ENCODE peak calls at places on chromosomes 2 and 18, in eight cellular contexts. One of them, this sample, is unnamed. For H3K9me3, the result is how much of the 10 kb centered on the place peaks cover.

GRCh38 chr2:111671426-111672150 is 212.4 kb downstream of the ANAPC1 start:
- DNase-seq in astrocyte: no peak
- DNase-seq in esophagus squamous epithelium: no peak
- DNase-seq in CD8-positive, alpha-beta T cell: no peak
- DNase-seq in upper lobe of right lung: no peak
- DNase-seq in body of pancreas: peak
- DNase-seq in A549: no peak
- DNase-seq in naive thymus-derived CD4-positive, alpha-beta T cell: peak
- DNase-seq in this sample: no peak

GRCh38 chr2:30336978-30337841 is 105.9 kb downstream of the LBH start:
- DNase-seq in astrocyte: peak
- DNase-seq in esophagus squamous epithelium: no peak
- DNase-seq in CD8-positive, alpha-beta T cell: peak
- DNase-seq in upper lobe of right lung: no peak
- DNase-seq in body of pancreas: no peak
- DNase-seq in A549: no peak
- DNase-seq in naive thymus-derived CD4-positive, alpha-beta T cell: peak
- DNase-seq in this sample: peak

GRCh38 chr2:136378712-136379595 is 261.0 kb upstream of the CXCR4 start:
- DNase-seq in astrocyte: peak
- DNase-seq in esophagus squamous epithelium: no peak
- DNase-seq in CD8-positive, alpha-beta T cell: peak
- DNase-seq in upper lobe of right lung: no peak
- DNase-seq in body of pancreas: peak
- DNase-seq in A549: peak
- DNase-seq in naive thymus-derived CD4-positive, alpha-beta T cell: peak
- DNase-seq in this sample: peak

GRCh38 chr2:237726401-237726830 is 72.2 kb upstream of the RBM44 start:
- DNase-seq in astrocyte: peak
- DNase-seq in esophagus squamous epithelium: no peak
- DNase-seq in CD8-positive, alpha-beta T cell: no peak
- DNase-seq in upper lobe of right lung: no peak
- DNase-seq in body of pancreas: peak
- DNase-seq in A549: no peak
- DNase-seq in naive thymus-derived CD4-positive, alpha-beta T cell: no peak
- DNase-seq in this sample: no peak

GRCh38 chr18:46915800-46916550 is 1.3 kb downstream of the PIAS2 start:
- DNase-seq in astrocyte: no peak
- DNase-seq in esophagus squamous epithelium: no peak
- DNase-seq in CD8-positive, alpha-beta T cell: no peak
- DNase-seq in upper lobe of right lung: no peak
- DNase-seq in body of pancreas: no peak
- DNase-seq in A549: no peak
- DNase-seq in naive thymus-derived CD4-positive, alpha-beta T cell: no peak
- DNase-seq in this sample: no peak

GRCh38 chr18:69813559-69813958 is 134.1 kb downstream of the CD226 start:
- DNase-seq in astrocyte: no peak
- DNase-seq in esophagus squamous epithelium: no peak
- DNase-seq in CD8-positive, alpha-beta T cell: no peak
- DNase-seq in upper lobe of right lung: no peak
- DNase-seq in body of pancreas: no peak
- DNase-seq in A549: no peak
- DNase-seq in naive thymus-derived CD4-positive, alpha-beta T cell: no peak
- DNase-seq in this sample: no peak

GRCh38 chr2:175022923-175023322 is 17.7 kb upstream of the CHN1 start:
- DNase-seq in astrocyte: no peak
- DNase-seq in esophagus squamous epithelium: no peak
- DNase-seq in CD8-positive, alpha-beta T cell: no peak
- DNase-seq in upper lobe of right lung: no peak
- DNase-seq in body of pancreas: no peak
- DNase-seq in A549: no peak
- DNase-seq in naive thymus-derived CD4-positive, alpha-beta T cell: no peak
- DNase-seq in this sample: no peak

GRCh38 chr18:23977709-23978483 is 36.7 kb upstream of the TTC39C start:
- DNase-seq in astrocyte: peak
- DNase-seq in esophagus squamous epithelium: no peak
- DNase-seq in CD8-positive, alpha-beta T cell: no peak
- DNase-seq in upper lobe of right lung: no peak
- DNase-seq in body of pancreas: no peak
- DNase-seq in A549: no peak
- DNase-seq in naive thymus-derived CD4-positive, alpha-beta T cell: no peak
- DNase-seq in this sample: no peak

GRCh38 chr2:169683054-169683424 is 11.2 kb downstream of the CFAP210 start:
- DNase-seq in astrocyte: peak
- DNase-seq in esophagus squamous epithelium: no peak
- DNase-seq in CD8-positive, alpha-beta T cell: no peak
- DNase-seq in upper lobe of right lung: no peak
- DNase-seq in body of pancreas: no peak
- DNase-seq in A549: no peak
- DNase-seq in naive thymus-derived CD4-positive, alpha-beta T cell: no peak
- DNase-seq in this sample: no peak

GRCh38 chr2:205755923-205756322 is 73.6 kb downstream of the NRP2 start:
- DNase-seq in astrocyte: peak
- DNase-seq in esophagus squamous epithelium: no peak
- DNase-seq in CD8-positive, alpha-beta T cell: no peak
- DNase-seq in upper lobe of right lung: no peak
- DNase-seq in body of pancreas: no peak
- DNase-seq in A549: no peak
- DNase-seq in naive thymus-derived CD4-positive, alpha-beta T cell: no peak
- DNase-seq in this sample: no peak

GRCh38 chr18:2515408-2515807 is 55.9 kb downstream of the METTL4 start:
- DNase-seq in astrocyte: peak
- DNase-seq in esophagus squamous epithelium: no peak
- DNase-seq in CD8-positive, alpha-beta T cell: no peak
- DNase-seq in upper lobe of right lung: no peak
- DNase-seq in body of pancreas: no peak
- DNase-seq in A549: peak
- DNase-seq in naive thymus-derived CD4-positive, alpha-beta T cell: no peak
- DNase-seq in this sample: no peak

GRCh38 chr2:52475600-52475999 is 1292.0 kb upstream of the CHAC2 start:
- DNase-seq in astrocyte: no peak
- DNase-seq in esophagus squamous epithelium: no peak
- DNase-seq in CD8-positive, alpha-beta T cell: no peak
- DNase-seq in upper lobe of right lung: no peak
- DNase-seq in body of pancreas: no peak
- DNase-seq in A549: no peak
- DNase-seq in naive thymus-derived CD4-positive, alpha-beta T cell: no peak
- DNase-seq in this sample: no peak

GRCh38 chr18:51350081-51350480 is 152.6 kb upstream of the MEX3C start:
- DNase-seq in astrocyte: no peak
- DNase-seq in esophagus squamous epithelium: no peak
- DNase-seq in CD8-positive, alpha-beta T cell: no peak
- DNase-seq in upper lobe of right lung: no peak
- DNase-seq in body of pancreas: peak
- DNase-seq in A549: no peak
- DNase-seq in naive thymus-derived CD4-positive, alpha-beta T cell: no peak
- DNase-seq in this sample: no peak

GRCh38 chr2:179177694-179178093 is 86.9 kb downstream of the SESTD1 start:
- DNase-seq in astrocyte: no peak
- DNase-seq in esophagus squamous epithelium: no peak
- DNase-seq in CD8-positive, alpha-beta T cell: no peak
- DNase-seq in upper lobe of right lung: no peak
- DNase-seq in body of pancreas: no peak
- DNase-seq in A549: no peak
- DNase-seq in naive thymus-derived CD4-positive, alpha-beta T cell: no peak
- DNase-seq in this sample: no peak

GRCh38 chr2:108972663-108973062 is 16.4 kb downstream of the EDAR start:
- DNase-seq in astrocyte: no peak
- DNase-seq in esophagus squamous epithelium: no peak
- DNase-seq in CD8-positive, alpha-beta T cell: no peak
- DNase-seq in upper lobe of right lung: no peak
- DNase-seq in body of pancreas: no peak
- DNase-seq in A549: no peak
- DNase-seq in naive thymus-derived CD4-positive, alpha-beta T cell: no peak
- DNase-seq in this sample: no peak

GRCh38 chr18:42053188-42053781 is 98.3 kb downstream of the PIK3C3 start:
- DNase-seq in astrocyte: peak
- DNase-seq in esophagus squamous epithelium: no peak
- DNase-seq in CD8-positive, alpha-beta T cell: peak
- DNase-seq in upper lobe of right lung: no peak
- DNase-seq in body of pancreas: peak
- DNase-seq in A549: no peak
- DNase-seq in naive thymus-derived CD4-positive, alpha-beta T cell: peak
- DNase-seq in this sample: peak

GRCh38 chr2:64945973-64946736 is 43.0 kb upstream of the SLC1A4 start:
- DNase-seq in astrocyte: no peak
- DNase-seq in esophagus squamous epithelium: peak
- DNase-seq in CD8-positive, alpha-beta T cell: peak
- DNase-seq in upper lobe of right lung: peak
- DNase-seq in body of pancreas: peak
- DNase-seq in A549: no peak
- DNase-seq in naive thymus-derived CD4-positive, alpha-beta T cell: peak
- DNase-seq in this sample: peak

GRCh38 chr2:161913865-161914264 is 160.2 kb downstream of the DPP4 start:
- DNase-seq in astrocyte: peak
- DNase-seq in esophagus squamous epithelium: no peak
- DNase-seq in CD8-positive, alpha-beta T cell: no peak
- DNase-seq in upper lobe of right lung: no peak
- DNase-seq in body of pancreas: no peak
- DNase-seq in A549: no peak
- DNase-seq in naive thymus-derived CD4-positive, alpha-beta T cell: no peak
- DNase-seq in this sample: no peak

GRCh38 chr2:105775809-105776559 is 31.3 kb downstream of the NCK2 start:
- DNase-seq in astrocyte: no peak
- DNase-seq in esophagus squamous epithelium: no peak
- DNase-seq in CD8-positive, alpha-beta T cell: no peak
- DNase-seq in upper lobe of right lung: no peak
- DNase-seq in body of pancreas: no peak
- DNase-seq in A549: no peak
- DNase-seq in naive thymus-derived CD4-positive, alpha-beta T cell: no peak
- DNase-seq in this sample: no peak

GRCh38 chr18:48676756-48677368 is 138.0 kb downstream of the CTIF start:
- DNase-seq in astrocyte: peak
- DNase-seq in esophagus squamous epithelium: no peak
- DNase-seq in CD8-positive, alpha-beta T cell: peak
- DNase-seq in upper lobe of right lung: peak
- DNase-seq in body of pancreas: peak
- DNase-seq in A549: peak
- DNase-seq in naive thymus-derived CD4-positive, alpha-beta T cell: peak
- DNase-seq in this sample: peak

GRCh38 chr2:23545391-23545790 is 160.4 kb downstream of the KLHL29 start:
- DNase-seq in astrocyte: no peak
- DNase-seq in esophagus squamous epithelium: no peak
- DNase-seq in CD8-positive, alpha-beta T cell: no peak
- DNase-seq in upper lobe of right lung: no peak
- DNase-seq in body of pancreas: no peak
- DNase-seq in A549: peak
- DNase-seq in naive thymus-derived CD4-positive, alpha-beta T cell: no peak
- DNase-seq in this sample: no peak

GRCh38 chr2:64996914-64997313 is 7.7 kb downstream of the SLC1A4 start:
- DNase-seq in astrocyte: no peak
- DNase-seq in esophagus squamous epithelium: no peak
- DNase-seq in CD8-positive, alpha-beta T cell: no peak
- DNase-seq in upper lobe of right lung: no peak
- DNase-seq in body of pancreas: no peak
- DNase-seq in A549: no peak
- DNase-seq in naive thymus-derived CD4-positive, alpha-beta T cell: no peak
- DNase-seq in this sample: no peak

DNA sequence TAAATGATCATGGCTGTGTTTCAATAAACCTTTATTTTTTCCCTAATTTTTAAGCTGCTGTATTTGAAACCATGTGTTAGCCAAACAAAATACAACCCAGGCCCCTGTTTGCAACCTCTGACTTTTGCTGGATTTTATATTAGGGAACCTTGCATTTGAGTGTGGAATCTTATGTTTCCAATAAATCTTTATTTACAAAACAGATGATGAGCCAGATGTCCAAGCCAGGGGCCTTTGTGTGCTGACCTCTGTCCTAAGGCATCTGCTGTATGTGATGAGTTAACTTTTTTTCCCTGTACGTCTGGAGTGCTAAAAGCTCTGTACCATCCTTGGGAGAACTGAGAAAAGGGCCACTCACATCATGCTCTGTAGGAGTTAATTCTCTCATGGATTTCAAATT is 162.9 kb downstream of the TRIB2 start:
- DNase-seq in astrocyte: no peak
- DNase-seq in esophagus squamous epithelium: no peak
- DNase-seq in CD8-positive, alpha-beta T cell: no peak
- DNase-seq in upper lobe of right lung: no peak
- DNase-seq in body of pancreas: no peak
- DNase-seq in A549: no peak
- DNase-seq in naive thymus-derived CD4-positive, alpha-beta T cell: no peak
- DNase-seq in this sample: no peak
- H3K9me3 ChIP-seq in astrocyte: under half
- H3K9me3 ChIP-seq in esophagus squamous epithelium: under half
- H3K9me3 ChIP-seq in CD8-positive, alpha-beta T cell: under half
- H3K9me3 ChIP-seq in upper lobe of right lung: under half
- H3K9me3 ChIP-seq in body of pancreas: under half
- H3K9me3 ChIP-seq in A549: under half
- H3K9me3 ChIP-seq in naive thymus-derived CD4-positive, alpha-beta T cell: under half
- H3K9me3 ChIP-seq in this sample: under half

DNA sequence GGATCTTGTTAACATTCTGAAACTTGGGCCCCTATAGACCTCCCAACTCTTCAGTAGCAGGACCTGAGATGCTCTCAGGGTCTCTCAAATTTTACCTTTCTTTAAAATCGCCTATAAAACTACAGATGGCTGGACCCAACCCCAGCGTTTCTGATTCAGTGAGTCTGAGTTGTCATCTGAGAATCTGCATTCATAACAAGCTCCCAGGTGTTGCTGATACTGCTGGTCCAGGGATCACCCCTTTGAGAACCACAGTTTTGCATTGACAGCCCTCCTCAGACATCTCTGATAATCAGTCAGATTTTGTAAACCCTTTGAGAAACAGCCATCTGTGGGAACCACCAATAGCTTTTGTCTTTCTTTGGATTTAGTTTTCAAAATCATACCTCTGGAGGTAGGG is 315.8 kb downstream of the CYRIA start:
- DNase-seq in astrocyte: no peak
- DNase-seq in esophagus squamous epithelium: no peak
- DNase-seq in CD8-positive, alpha-beta T cell: no peak
- DNase-seq in upper lobe of right lung: no peak
- DNase-seq in body of pancreas: no peak
- DNase-seq in A549: no peak
- DNase-seq in naive thymus-derived CD4-positive, alpha-beta T cell: no peak
- DNase-seq in this sample: no peak
- H3K9me3 ChIP-seq in astrocyte: under half
- H3K9me3 ChIP-seq in esophagus squamous epithelium: under half
- H3K9me3 ChIP-seq in CD8-positive, alpha-beta T cell: under half
- H3K9me3 ChIP-seq in upper lobe of right lung: under half
- H3K9me3 ChIP-seq in body of pancreas: under half
- H3K9me3 ChIP-seq in A549: under half
- H3K9me3 ChIP-seq in naive thymus-derived CD4-positive, alpha-beta T cell: under half
- H3K9me3 ChIP-seq in this sample: under half

GRCh38 chr2:34193164-34193563 is 594.1 kb upstream of the FAM98A start:
- DNase-seq in astrocyte: no peak
- DNase-seq in esophagus squamous epithelium: no peak
- DNase-seq in CD8-positive, alpha-beta T cell: no peak
- DNase-seq in upper lobe of right lung: no peak
- DNase-seq in body of pancreas: no peak
- DNase-seq in A549: no peak
- DNase-seq in naive thymus-derived CD4-positive, alpha-beta T cell: no peak
- DNase-seq in this sample: no peak

GRCh38 chr2:34188464-34188863 is 589.4 kb upstream of the FAM98A start:
- DNase-seq in astrocyte: no peak
- DNase-seq in esophagus squamous epithelium: no peak
- DNase-seq in CD8-positive, alpha-beta T cell: no peak
- DNase-seq in upper lobe of right lung: no peak
- DNase-seq in body of pancreas: no peak
- DNase-seq in A549: no peak
- DNase-seq in naive thymus-derived CD4-positive, alpha-beta T cell: no peak
- DNase-seq in this sample: no peak
- H3K9me3 ChIP-seq in astrocyte: under half
- H3K9me3 ChIP-seq in esophagus squamous epithelium: under half
- H3K9me3 ChIP-seq in CD8-positive, alpha-beta T cell: under half
- H3K9me3 ChIP-seq in upper lobe of right lung: under half
- H3K9me3 ChIP-seq in body of pancreas: under half
- H3K9me3 ChIP-seq in A549: under half
- H3K9me3 ChIP-seq in naive thymus-derived CD4-positive, alpha-beta T cell: under half
- H3K9me3 ChIP-seq in this sample: under half

GRCh38 chr2:185221-185620 is 78.6 kb downstream of the SH3YL1 start:
- DNase-seq in astrocyte: no peak
- DNase-seq in esophagus squamous epithelium: no peak
- DNase-seq in CD8-positive, alpha-beta T cell: no peak
- DNase-seq in upper lobe of right lung: no peak
- DNase-seq in body of pancreas: no peak
- DNase-seq in A549: no peak
- DNase-seq in naive thymus-derived CD4-positive, alpha-beta T cell: no peak
- DNase-seq in this sample: no peak
- H3K9me3 ChIP-seq in astrocyte: under half
- H3K9me3 ChIP-seq in esophagus squamous epithelium: under half
- H3K9me3 ChIP-seq in CD8-positive, alpha-beta T cell: under half
- H3K9me3 ChIP-seq in upper lobe of right lung: under half
- H3K9me3 ChIP-seq in body of pancreas: under half
- H3K9me3 ChIP-seq in A549: under half
- H3K9me3 ChIP-seq in naive thymus-derived CD4-positive, alpha-beta T cell: under half
- H3K9me3 ChIP-seq in this sample: under half